ENCODE peak calls at places on chromosomes 11 and 22, in five cellular contexts. One of them, this sample, is unnamed.
A peak's percentile ranks its signal among the peaks of the same experiment; 100 is the strongest.

GRCh38 chr11:12602421-12602820 is 71.8 kb upstream of the TEAD1 start:
- DNase-seq in dorsolateral prefrontal cortex: no peak
- DNase-seq in mammary epithelial cell: no peak
- DNase-seq in upper lobe of left lung: no peak
- DNase-seq in gastrocnemius medialis: no peak
- DNase-seq in this sample: no peak

GRCh38 chr22:21726650-21727049 is 8.9 kb downstream of the YPEL1 start:
- DNase-seq in dorsolateral prefrontal cortex: no peak
- DNase-seq in mammary epithelial cell: no peak
- DNase-seq in upper lobe of left lung: no peak
- DNase-seq in gastrocnemius medialis: no peak
- DNase-seq in this sample: peak; percentile 81

GRCh38 chr11:9264381-9265210 is 554 bp downstream of the DENND5A start:
- DNase-seq in dorsolateral prefrontal cortex: peak; percentile 57
- DNase-seq in mammary epithelial cell: peak; percentile 70
- DNase-seq in upper lobe of left lung: peak; percentile 91
- DNase-seq in gastrocnemius medialis: peak; percentile 56
- DNase-seq in this sample: peak; percentile 18

GRCh38 chr22:42064629-42065028 is 6.0 kb downstream of the NAGA start:
- DNase-seq in dorsolateral prefrontal cortex: no peak
- DNase-seq in mammary epithelial cell: no peak
- DNase-seq in upper lobe of left lung: no peak
- DNase-seq in gastrocnemius medialis: no peak
- DNase-seq in this sample: no peak

GRCh38 chr11:120750647-120751419 is 239.3 kb downstream of the GRIK4 start:
- DNase-seq in dorsolateral prefrontal cortex: no peak
- DNase-seq in mammary epithelial cell: no peak
- DNase-seq in upper lobe of left lung: no peak
- DNase-seq in gastrocnemius medialis: no peak
- DNase-seq in this sample: no peak

GRCh38 chr11:118834428-118835028 is 43.6 kb upstream of the DDX6 start:
- DNase-seq in dorsolateral prefrontal cortex: no peak
- DNase-seq in mammary epithelial cell: no peak
- DNase-seq in upper lobe of left lung: no peak
- DNase-seq in gastrocnemius medialis: no peak
- DNase-seq in this sample: no peak

GRCh38 chr11:128707671-128708070 is 13.8 kb downstream of the FLI1 start:
- DNase-seq in dorsolateral prefrontal cortex: no peak
- DNase-seq in mammary epithelial cell: peak; percentile 53
- DNase-seq in upper lobe of left lung: no peak
- DNase-seq in gastrocnemius medialis: no peak
- DNase-seq in this sample: no peak

GRCh38 chr11:61601512-61601911 is 20.6 kb upstream of the SYT7 start:
- DNase-seq in dorsolateral prefrontal cortex: no peak
- DNase-seq in mammary epithelial cell: no peak
- DNase-seq in upper lobe of left lung: no peak
- DNase-seq in gastrocnemius medialis: no peak
- DNase-seq in this sample: no peak

GRCh38 chr22:21003782-21004181 is 1.9 kb upstream of the THAP7 start:
- DNase-seq in dorsolateral prefrontal cortex: no peak
- DNase-seq in mammary epithelial cell: no peak
- DNase-seq in upper lobe of left lung: no peak
- DNase-seq in gastrocnemius medialis: no peak
- DNase-seq in this sample: no peak

GRCh38 chr11:130798280-130798679 is 118.0 kb downstream of the SNX19 start:
- DNase-seq in dorsolateral prefrontal cortex: no peak
- DNase-seq in mammary epithelial cell: peak; percentile 99
- DNase-seq in upper lobe of left lung: no peak
- DNase-seq in gastrocnemius medialis: no peak
- DNase-seq in this sample: no peak

GRCh38 chr11:92932023-92932422 is 37.4 kb upstream of the MTNR1B start:
- DNase-seq in dorsolateral prefrontal cortex: no peak
- DNase-seq in mammary epithelial cell: peak; percentile 5
- DNase-seq in upper lobe of left lung: no peak
- DNase-seq in gastrocnemius medialis: no peak
- DNase-seq in this sample: no peak

GRCh38 chr11:86588566-86589090 is 83.8 kb downstream of the ME3 start:
- DNase-seq in dorsolateral prefrontal cortex: no peak
- DNase-seq in mammary epithelial cell: no peak
- DNase-seq in upper lobe of left lung: no peak
- DNase-seq in gastrocnemius medialis: no peak
- DNase-seq in this sample: peak; percentile 97

GRCh38 chr11:100964400-100964799 is 165.2 kb downstream of the PGR start:
- DNase-seq in dorsolateral prefrontal cortex: no peak
- DNase-seq in mammary epithelial cell: no peak
- DNase-seq in upper lobe of left lung: no peak
- DNase-seq in gastrocnemius medialis: no peak
- DNase-seq in this sample: no peak

GRCh38 chr11:97965849-97966646 is 1054.7 kb upstream of the CNTN5 start:
- DNase-seq in dorsolateral prefrontal cortex: no peak
- DNase-seq in mammary epithelial cell: peak; percentile 85
- DNase-seq in upper lobe of left lung: no peak
- DNase-seq in gastrocnemius medialis: no peak
- DNase-seq in this sample: no peak

GRCh38 chr11:102794382-102794781 is 3.6 kb downstream of the MMP1 start:
- DNase-seq in dorsolateral prefrontal cortex: no peak
- DNase-seq in mammary epithelial cell: peak; percentile 30
- DNase-seq in upper lobe of left lung: no peak
- DNase-seq in gastrocnemius medialis: no peak
- DNase-seq in this sample: peak; percentile 65

GRCh38 chr22:35838849-35839646 is 121.4 kb downstream of the APOL5 start:
- DNase-seq in dorsolateral prefrontal cortex: no peak
- DNase-seq in mammary epithelial cell: peak; percentile 75
- DNase-seq in upper lobe of left lung: no peak
- DNase-seq in gastrocnemius medialis: peak; percentile 52
- DNase-seq in this sample: peak; percentile 68

DNA sequence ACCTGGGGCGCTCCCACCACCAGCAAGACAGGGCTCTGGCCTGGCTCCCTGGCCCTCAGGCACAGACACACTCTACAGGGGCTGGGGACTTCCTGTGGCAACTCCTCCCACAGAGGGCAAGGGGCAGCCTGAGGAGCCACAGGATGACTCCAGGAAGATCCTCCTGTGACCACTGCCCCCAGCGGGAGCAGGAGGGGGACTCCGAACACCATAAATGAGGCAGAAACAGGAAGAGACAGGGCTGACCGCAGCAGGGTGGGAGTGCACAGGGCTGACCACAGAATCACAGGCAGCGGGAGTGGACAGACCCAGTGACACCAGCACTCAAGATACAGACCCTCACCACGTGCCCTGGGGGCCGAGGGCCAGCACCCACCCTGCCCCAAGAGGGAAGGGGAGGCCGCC is 10.8 kb downstream of the ARAP1 start:
- DNase-seq in dorsolateral prefrontal cortex: no peak
- DNase-seq in mammary epithelial cell: no peak
- DNase-seq in upper lobe of left lung: no peak
- DNase-seq in gastrocnemius medialis: no peak
- DNase-seq in this sample: peak; percentile 38
- H3K27ac ChIP-seq in dorsolateral prefrontal cortex: no peak overlapping the region
- H3K27ac ChIP-seq in mammary epithelial cell: no peak overlapping the region
- H3K27ac ChIP-seq in upper lobe of left lung: peak overlapping the region; percentile 87
- H3K27ac ChIP-seq in gastrocnemius medialis: peak overlapping the region; percentile 31
- H3K27ac ChIP-seq in this sample: no peak overlapping the region

DNA sequence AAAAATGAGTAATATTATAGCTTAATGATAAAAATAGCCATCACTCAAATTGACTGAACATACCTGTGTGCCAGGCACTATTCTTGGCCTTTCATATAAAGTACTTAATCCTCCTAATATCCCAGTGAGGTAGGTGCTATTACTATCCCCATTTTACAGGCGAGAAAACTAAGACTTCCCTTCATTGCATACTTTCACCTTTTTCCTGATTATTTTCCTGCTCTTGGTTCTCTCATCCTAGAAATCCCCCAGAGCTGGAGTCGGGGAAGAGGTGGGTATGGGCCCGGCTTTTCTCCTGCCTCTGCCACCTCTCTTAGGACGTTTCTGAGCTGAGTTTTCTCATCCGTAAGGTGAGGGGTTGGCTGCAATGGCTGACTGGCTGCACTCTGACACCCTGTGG is 2.2 kb downstream of the NPTXR start:
- DNase-seq in dorsolateral prefrontal cortex: no peak
- DNase-seq in mammary epithelial cell: no peak
- DNase-seq in upper lobe of left lung: no peak
- DNase-seq in gastrocnemius medialis: no peak
- DNase-seq in this sample: no peak
- H3K27ac ChIP-seq in dorsolateral prefrontal cortex: no peak overlapping the region
- H3K27ac ChIP-seq in mammary epithelial cell: no peak overlapping the region
- H3K27ac ChIP-seq in upper lobe of left lung: no peak overlapping the region
- H3K27ac ChIP-seq in gastrocnemius medialis: no peak overlapping the region
- H3K27ac ChIP-seq in this sample: no peak overlapping the region

GRCh38 chr11:82003024-82003423 is 730.6 kb downstream of the FAM181B start:
- DNase-seq in dorsolateral prefrontal cortex: no peak
- DNase-seq in mammary epithelial cell: no peak
- DNase-seq in upper lobe of left lung: peak; percentile 39
- DNase-seq in gastrocnemius medialis: no peak
- DNase-seq in this sample: no peak
- H3K27ac ChIP-seq in dorsolateral prefrontal cortex: no peak overlapping the region
- H3K27ac ChIP-seq in mammary epithelial cell: no peak overlapping the region
- H3K27ac ChIP-seq in upper lobe of left lung: no peak overlapping the region
- H3K27ac ChIP-seq in gastrocnemius medialis: no peak overlapping the region
- H3K27ac ChIP-seq in this sample: no peak overlapping the region

DNA sequence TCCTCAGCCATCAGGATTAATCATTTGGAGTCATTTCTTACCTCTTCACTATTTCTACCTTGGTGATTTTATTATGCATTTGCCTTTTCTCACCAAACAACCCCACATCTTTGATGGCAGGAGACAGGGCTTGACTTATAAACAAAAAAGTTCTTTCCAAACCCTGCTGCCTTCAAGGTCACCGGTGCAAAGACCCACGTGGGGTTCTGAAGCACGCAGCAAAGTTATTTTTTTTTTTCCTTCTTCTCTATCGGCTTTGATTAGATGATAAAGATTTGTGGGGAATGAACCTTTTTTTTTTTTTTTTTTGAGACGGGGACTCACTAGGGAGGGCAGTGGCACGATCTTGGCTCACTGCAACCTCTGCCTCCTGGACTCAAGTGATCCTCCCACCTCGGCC is 44.1 kb downstream of the DRG1 start:
- DNase-seq in dorsolateral prefrontal cortex: no peak
- DNase-seq in mammary epithelial cell: no peak
- DNase-seq in upper lobe of left lung: no peak
- DNase-seq in gastrocnemius medialis: no peak
- DNase-seq in this sample: no peak
- H3K27ac ChIP-seq in dorsolateral prefrontal cortex: no peak overlapping the region
- H3K27ac ChIP-seq in mammary epithelial cell: no peak overlapping the region
- H3K27ac ChIP-seq in upper lobe of left lung: no peak overlapping the region
- H3K27ac ChIP-seq in gastrocnemius medialis: no peak overlapping the region
- H3K27ac ChIP-seq in this sample: peak overlapping the region; percentile 89

DNA sequence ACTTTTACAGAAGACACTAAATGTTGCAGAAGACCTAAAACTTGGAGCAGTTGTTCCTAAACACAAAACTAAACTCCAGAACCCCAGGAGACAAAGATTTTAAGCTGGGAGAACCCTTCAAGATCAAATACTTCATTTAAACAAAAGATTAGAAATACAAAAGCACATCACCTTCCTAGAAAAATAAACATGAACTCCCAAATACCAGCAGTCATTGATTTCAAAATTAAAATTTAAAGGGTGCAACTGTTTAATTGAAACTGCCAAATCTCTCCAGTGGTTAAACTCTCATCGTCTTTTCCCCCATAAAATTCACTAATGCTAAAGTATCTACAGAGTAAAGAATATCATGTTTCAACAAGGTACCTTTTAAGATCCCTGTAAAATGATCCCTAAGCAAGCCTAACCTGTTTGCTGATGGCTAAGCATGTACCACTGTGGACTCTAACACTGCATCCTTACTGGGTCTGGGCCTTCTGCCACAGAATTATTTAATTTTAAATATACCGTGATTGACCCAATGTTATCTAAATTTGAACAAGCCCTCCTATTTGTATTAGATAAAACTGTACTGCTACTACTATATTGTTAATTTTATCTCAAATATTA is 53.7 kb upstream of the CCDC34 start:
- DNase-seq in dorsolateral prefrontal cortex: no peak
- DNase-seq in mammary epithelial cell: no peak
- DNase-seq in upper lobe of left lung: no peak
- DNase-seq in gastrocnemius medialis: no peak
- DNase-seq in this sample: no peak
- H3K27ac ChIP-seq in dorsolateral prefrontal cortex: no peak overlapping the region
- H3K27ac ChIP-seq in mammary epithelial cell: no peak overlapping the region
- H3K27ac ChIP-seq in upper lobe of left lung: no peak overlapping the region
- H3K27ac ChIP-seq in gastrocnemius medialis: no peak overlapping the region
- H3K27ac ChIP-seq in this sample: peak overlapping the region; percentile 54

GRCh38 chr11:126901783-126902182 is 98.8 kb downstream of the KIRREL3 start:
- DNase-seq in dorsolateral prefrontal cortex: no peak
- DNase-seq in mammary epithelial cell: no peak
- DNase-seq in upper lobe of left lung: no peak
- DNase-seq in gastrocnemius medialis: no peak
- DNase-seq in this sample: no peak
- H3K27ac ChIP-seq in dorsolateral prefrontal cortex: peak overlapping the region; percentile 47
- H3K27ac ChIP-seq in mammary epithelial cell: no peak overlapping the region
- H3K27ac ChIP-seq in upper lobe of left lung: no peak overlapping the region
- H3K27ac ChIP-seq in gastrocnemius medialis: no peak overlapping the region
- H3K27ac ChIP-seq in this sample: no peak overlapping the region

DNA sequence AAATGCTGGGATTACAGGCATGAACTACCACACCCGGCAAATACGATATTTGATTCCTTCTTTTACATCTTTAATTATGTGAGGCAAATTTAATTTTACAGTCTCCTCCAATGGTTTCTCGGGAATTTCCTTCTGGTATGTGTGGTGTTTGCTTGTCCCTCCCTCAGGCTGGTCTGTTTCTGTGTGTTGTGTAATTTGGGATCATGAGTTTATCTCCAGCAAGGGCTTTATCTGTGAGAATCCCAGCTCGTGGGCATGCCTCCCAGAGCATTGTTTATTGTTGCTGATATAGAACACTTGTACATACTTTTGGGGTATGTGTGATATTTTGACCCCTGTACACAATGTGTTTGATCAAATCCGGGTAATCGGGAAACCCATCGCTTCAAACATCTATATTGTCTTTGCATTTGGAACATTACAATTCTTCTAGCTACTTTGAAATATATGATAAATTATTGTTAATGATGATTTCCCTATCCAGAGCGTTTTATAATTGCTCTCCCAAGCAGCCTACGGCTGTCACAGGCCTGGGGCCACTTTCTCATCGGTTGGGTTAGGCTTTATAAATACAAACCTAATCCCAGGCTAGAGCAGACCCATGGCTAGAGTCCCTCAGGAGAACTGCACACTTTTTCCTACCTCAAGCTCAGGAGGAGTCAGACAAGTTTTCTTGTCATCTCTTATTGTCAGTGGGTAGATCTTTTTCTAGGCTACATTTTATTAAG is 15.0 kb upstream of the PRR5 start:
- DNase-seq in dorsolateral prefrontal cortex: no peak
- DNase-seq in mammary epithelial cell: no peak
- DNase-seq in upper lobe of left lung: no peak
- DNase-seq in gastrocnemius medialis: no peak
- DNase-seq in this sample: no peak
- H3K27ac ChIP-seq in dorsolateral prefrontal cortex: no peak overlapping the region
- H3K27ac ChIP-seq in mammary epithelial cell: no peak overlapping the region
- H3K27ac ChIP-seq in upper lobe of left lung: no peak overlapping the region
- H3K27ac ChIP-seq in gastrocnemius medialis: no peak overlapping the region
- H3K27ac ChIP-seq in this sample: no peak overlapping the region

DNA sequence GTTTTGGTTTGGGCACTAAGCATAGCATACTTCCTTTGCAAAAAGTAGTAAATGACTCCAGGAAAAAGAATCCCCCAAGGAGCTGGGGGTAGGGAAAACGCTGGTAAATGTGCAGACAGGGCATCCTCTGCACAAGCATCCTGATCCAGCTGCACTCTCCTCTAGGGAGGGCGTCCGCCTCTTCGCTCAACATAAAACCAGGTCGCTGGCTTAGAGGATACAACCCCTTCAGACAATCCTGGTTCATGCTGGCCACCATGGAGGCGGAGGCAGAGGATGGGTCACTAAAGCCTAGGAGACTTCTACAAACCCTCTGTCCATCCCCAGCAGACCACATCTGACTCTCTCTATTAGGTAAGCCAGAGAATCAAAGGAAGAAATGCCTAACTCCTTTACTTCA is 14.2 kb downstream of the PCSK7 start:
- DNase-seq in dorsolateral prefrontal cortex: no peak
- DNase-seq in mammary epithelial cell: no peak
- DNase-seq in upper lobe of left lung: no peak
- DNase-seq in gastrocnemius medialis: no peak
- DNase-seq in this sample: no peak
- H3K27ac ChIP-seq in dorsolateral prefrontal cortex: peak overlapping the region; percentile 41
- H3K27ac ChIP-seq in mammary epithelial cell: no peak overlapping the region
- H3K27ac ChIP-seq in upper lobe of left lung: peak overlapping the region; percentile 20
- H3K27ac ChIP-seq in gastrocnemius medialis: peak overlapping the region; percentile 85
- H3K27ac ChIP-seq in this sample: no peak overlapping the region